ENCODE peak calls at places on chromosomes 12 and 14, in four cellular contexts. C is cardiac muscle cell, O is HCT116, T is heart right ventricle. E is an unnamed sample.

GRCh38 chr14:95313707-95314106 is 6.0 kb downstream of the CLMN start:
- DNase-seq in T (peak; percentile 59), C (peak; percentile 89), O (no peak), E (no peak)

GRCh38 chr14:54467280-54467679 is 21.5 kb downstream of the GMFB start:
- DNase-seq in C (no peak), O (no peak), T (no peak), E (no peak)

GRCh38 chr12:2383276-2384028 is 330.7 kb downstream of the CACNA1C start:
- DNase-seq in C (peak; percentile 28), T (no peak), O (no peak), E (no peak)

GRCh38 chr12:51083140-51083833 is at the start of gene CSRNP2:
- DNase-seq in C (peak; percentile 98), T (peak; percentile 96), O (peak; percentile 83), E (peak; percentile 80)

GRCh38 chr14:94697773-94698556 is 71.9 kb downstream of the GSC start:
- DNase-seq in O (no peak), C (no peak), T (no peak), E (no peak)

GRCh38 chr12:119115296-119115905 is 63.3 kb upstream of the HSPB8 start:
- DNase-seq in C (peak; percentile 62), O (peak; percentile 41), T (no peak), E (no peak)

GRCh38 chr14:71266994-71267636 is 359.9 kb downstream of the PCNX1 start:
- DNase-seq in T (no peak), O (no peak), C (peak; percentile 55), E (no peak)

GRCh38 chr12:88310069-88310468 is 168.0 kb downstream of the TMTC3 start:
- DNase-seq in O (no peak), C (peak; percentile 79), T (no peak), E (no peak)

GRCh38 chr12:129532707-129533499 is 370.9 kb downstream of the TMEM132D start:
- DNase-seq in C (no peak), O (no peak), T (no peak), E (no peak)

GRCh38 chr12:106248177-106248848 is 493 bp upstream of the CKAP4 start:
- DNase-seq in O (no peak), C (peak; percentile 90), T (peak; percentile 60), E (no peak)

GRCh38 chr14:28831126-28831525 is 64.5 kb downstream of the FOXG1 start:
- DNase-seq in C (no peak), T (no peak), O (no peak), E (no peak)

GRCh38 chr12:32033411-32033810 is 73.2 kb upstream of the BICD1 start:
- DNase-seq in O (no peak), T (no peak), C (no peak), E (no peak)

GRCh38 chr14:22380511-22381455 is 208.2 kb downstream of the DAD1 start:
- DNase-seq in T (no peak), C (peak; percentile 6), O (no peak), E (no peak)

GRCh38 chr12:105418232-105418631 is 87.7 kb downstream of the C12orf75 start:
- DNase-seq in T (no peak), O (no peak), C (peak; percentile 44), E (no peak)

GRCh38 chr12:21296751-21297406 is 37.8 kb downstream of the SLCO1A2 start:
- DNase-seq in O (no peak), T (no peak), C (peak; percentile 25), E (no peak)

GRCh38 chr14:99773496-99774203 is 19.6 kb upstream of the EML1 start:
- DNase-seq in O (no peak), C (no peak), T (no peak), E (no peak)

GRCh38 chr12:19018302-19018980 is 111.1 kb upstream of the PLEKHA5 start:
- DNase-seq in C (peak; percentile 91), O (no peak), T (no peak), E (no peak)

GRCh38 chr12:75913502-75914110 is 118.0 kb downstream of the PHLDA1 start:
- DNase-seq in T (peak; percentile 20), O (no peak), C (peak; percentile 54), E (no peak)

GRCh38 chr12:25524381-25524780 is 28.7 kb downstream of the LMNTD1 start:
- DNase-seq in C (no peak), O (no peak), T (no peak), E (no peak)

GRCh38 chr12:92108651-92109050 is 37.0 kb downstream of the BTG1 start:
- DNase-seq in T (no peak), O (no peak), C (peak; percentile 87), E (no peak)

GRCh38 chr14:91835920-91836843 is 31.2 kb downstream of the TC2N start:
- DNase-seq in T (peak; percentile 66), C (peak; percentile 36), O (peak; percentile 56), E (peak; percentile 75)

GRCh38 chr14:99234982-99235491 is 37.0 kb downstream of the BCL11B start:
- DNase-seq in C (no peak), O (peak; percentile 27), T (no peak), E (no peak)

GRCh38 chr14:101412741-101413140 is 148.6 kb upstream of the DIO3 start:
- DNase-seq in C (no peak), T (no peak), O (peak; percentile 15), E (peak; percentile 63)

GRCh38 chr14:30623412-30624131 is 1.5 kb downstream of the SCFD1 start:
- DNase-seq in C (no peak), T (no peak), O (no peak), E (no peak)

GRCh38 chr12:99619389-99620158 is 28.0 kb upstream of the GARIN6 start:
- DNase-seq in C (peak; percentile 56), T (no peak), O (peak; percentile 23), E (peak; percentile 25)

GRCh38 chr12:48901278-48901677 is 24.0 kb downstream of the FKBP11 start:
- DNase-seq in C (no peak), O (no peak), T (no peak), E (no peak)

DNA sequence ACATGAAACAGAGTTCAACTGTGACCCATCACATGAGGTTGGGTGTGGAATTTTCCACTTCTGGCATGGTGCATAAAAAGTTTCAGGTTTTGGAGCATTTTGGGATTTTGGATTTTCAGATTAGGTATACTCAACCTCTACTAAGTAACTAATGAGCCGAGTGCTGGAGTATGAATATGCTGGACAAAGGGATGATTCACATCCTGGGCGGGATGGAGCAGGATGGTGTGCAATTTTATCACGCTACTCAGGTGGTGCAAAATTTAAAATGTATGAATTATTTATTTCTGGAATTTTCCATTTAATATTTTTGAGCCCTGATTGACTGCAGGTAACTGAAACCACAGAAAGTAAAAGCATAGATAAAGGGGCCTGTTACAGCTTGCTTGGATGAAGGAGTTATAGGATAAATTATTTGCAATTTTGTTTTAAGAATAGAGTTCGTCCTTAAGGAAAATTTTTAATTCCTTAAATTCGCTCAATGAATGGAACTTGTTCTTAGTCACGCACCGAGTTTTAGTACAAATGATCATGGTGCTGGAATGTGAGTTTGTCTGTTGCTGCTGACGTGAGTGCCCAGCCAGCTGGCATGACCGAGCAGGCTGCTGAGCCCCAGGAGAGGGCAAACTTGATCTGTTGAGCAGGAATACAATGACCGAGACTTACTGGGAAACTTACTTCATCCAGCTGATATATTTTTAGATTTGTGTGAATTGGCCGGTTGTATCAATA is 176.3 kb downstream of the ESR2 start:
- DNase-seq in T (peak; percentile 52), C (peak; percentile 29), O (no peak), E (no peak)
- TF ChIP-seq CTCF in T (peak; percentile 13), C (no peak), O (no peak), E (no peak)

DNA sequence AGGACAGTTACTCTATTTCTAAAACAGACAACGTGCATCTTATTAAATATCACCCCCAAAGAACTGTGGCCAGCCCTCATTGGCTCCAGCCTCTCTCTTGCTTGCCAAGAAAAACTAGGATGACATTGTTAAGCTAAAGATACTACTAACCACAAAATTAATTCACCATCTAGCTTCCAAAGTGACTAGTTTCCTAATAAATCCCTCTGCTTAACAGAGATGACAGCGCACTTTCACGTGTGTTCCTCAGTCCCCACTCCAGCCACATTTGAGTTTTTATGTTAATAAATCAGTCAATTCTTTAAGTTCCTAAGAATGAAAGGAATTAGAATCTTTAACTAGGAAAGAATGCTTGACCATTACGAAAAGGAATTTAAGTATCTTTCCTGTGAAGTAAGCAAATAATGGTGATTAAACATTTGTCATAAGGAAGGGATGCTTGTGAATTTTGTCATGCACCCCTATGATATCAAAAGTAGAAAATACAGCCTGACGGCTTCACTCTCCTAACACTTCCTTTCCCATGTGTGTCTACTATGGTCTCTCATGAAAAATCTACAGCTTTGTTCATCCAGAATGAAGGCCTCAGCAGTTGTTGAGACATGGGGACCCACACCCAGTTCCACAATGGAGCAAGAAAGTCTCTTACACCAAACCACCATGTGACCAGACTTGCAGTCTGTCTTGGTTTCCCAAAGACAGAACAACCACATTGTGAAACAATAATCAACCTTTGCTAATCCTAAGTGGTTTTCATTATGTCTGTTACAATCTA is 8.1 kb downstream of the CORO1C start:
- DNase-seq in T (no peak), C (peak; percentile 71), O (no peak), E (no peak)
- H3K4me3 ChIP-seq in T (no peak overlapping the region), C (no peak overlapping the region), O (no peak overlapping the region), E (no peak overlapping the region)

DNA sequence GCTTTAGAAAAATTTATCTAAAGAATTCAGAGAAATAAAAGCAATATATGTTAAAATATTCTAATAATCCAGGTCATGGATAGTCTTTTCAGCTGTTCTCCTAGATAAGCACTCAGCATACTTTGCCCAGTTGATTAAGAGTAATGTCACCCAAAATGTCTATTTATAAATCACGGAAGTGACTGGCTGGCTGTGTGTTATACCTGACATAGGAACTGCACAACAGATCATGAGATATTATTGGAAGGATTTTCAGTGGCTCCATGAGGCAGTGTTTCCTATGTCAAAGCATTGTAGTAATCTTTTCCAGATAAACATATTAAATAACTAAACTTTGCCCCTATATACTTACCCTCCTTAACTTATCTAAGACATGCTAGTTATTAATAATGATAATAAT is 128.8 kb downstream of the ITPR2 start:
- DNase-seq in O (no peak), T (no peak), C (no peak), E (no peak)
- TF ChIP-seq CTCF in O (no peak), T (no peak), C (no peak), E (no peak)

GRCh38 chr12:121808623-121809022 is 4.8 kb downstream of the SETD1B start:
- DNase-seq in O (no peak), C (no peak), T (no peak), E (no peak)

GRCh38 chr12:121811434-121812319 is 7.9 kb downstream of the SETD1B start:
- DNase-seq in O (no peak), C (peak; percentile 83), T (peak; percentile 79), E (no peak)

GRCh38 chr12:121809712-121810116 is 5.9 kb downstream of the SETD1B start:
- DNase-seq in O (no peak), C (no peak), T (no peak), E (no peak)

GRCh38 chr12:121810833-121811433 is 7.1 kb downstream of the SETD1B start:
- DNase-seq in T (no peak), C (no peak), O (no peak), E (no peak)

GRCh38 chr12:121810234-121810817 is 6.5 kb downstream of the SETD1B start:
- DNase-seq in O (no peak), T (no peak), C (no peak), E (no peak)
- H3K4me3 ChIP-seq in O (no peak overlapping the region), T (peak overlapping the region; percentile 68), C (no peak overlapping the region), E (no peak overlapping the region)

GRCh38 chr12:123471374-123472068 is 13.6 kb downstream of the SNRNP35 start:
- DNase-seq in T (peak; percentile 45), C (peak; percentile 79), O (no peak), E (no peak)
- TF ChIP-seq CTCF in T (no peak), C (no peak), O (no peak), E (no peak)

GRCh38 chr14:104863131-104863862 is 1.8 kb upstream of the CEP170B start:
- DNase-seq in C (no peak), O (no peak), T (no peak), E (no peak)
- H3K4me3 ChIP-seq in C (no peak overlapping the region), O (peak overlapping the region; percentile 79), T (no peak overlapping the region), E (peak overlapping the region; percentile 87)

E was measured in LNCaP clone FGC.